ENCODE peak calls at places on chromosomes 11 and 22, in nine cellular contexts. V is brain pericyte, E is Kasumi-1, K is AG09309, P is brain microvascular endothelial cell, M is psoas muscle, W is fibroblast of mammary gland, I is fibroblast of lung, R is coronary artery. G is an unnamed sample.

GRCh38 chr22:50153056-50153755 is 17.3 kb upstream of the PANX2 start:
- DNase-seq in V (no peak), E (no peak), K (no peak), P (no peak), M (no peak), W (no peak), I (no peak), R (no peak), G (no peak)

GRCh38 chr22:43164636-43165035 is 13.3 kb downstream of the TSPO start:
- DNase-seq in V (no peak), E (peak), K (no peak), P (no peak), M (no peak), W (no peak), I (no peak), R (no peak), G (no peak)

GRCh38 chr22:31122532-31123291 is at the start of gene INPP5J:
- DNase-seq in V (no peak), E (no peak), K (no peak), P (peak), M (no peak), W (peak), I (peak), R (no peak), G (peak)

GRCh38 chr22:37999236-37999635 is 14.9 kb upstream of the SOX10 start:
- DNase-seq in V (no peak), E (no peak), K (no peak), P (no peak), M (no peak), W (no peak), I (no peak), R (no peak), G (no peak)

GRCh38 chr11:111521132-111521531 is 6.6 kb downstream of the HOATZ start:
- DNase-seq in V (no peak), E (no peak), K (no peak), P (no peak), M (no peak), W (no peak), I (no peak), R (no peak), G (no peak)

GRCh38 chr11:67160045-67160444 is 41.0 kb downstream of the KDM2A start:
- DNase-seq in V (no peak), E (no peak), K (no peak), P (no peak), M (no peak), W (no peak), I (no peak), R (no peak), G (no peak)

GRCh38 chr22:17368144-17368726 is 1.0 kb upstream of the CECR2 start:
- DNase-seq in V (no peak), E (no peak), K (no peak), P (no peak), M (no peak), W (no peak), I (no peak), R (no peak), G (no peak)

GRCh38 chr11:133337905-133338536 is 194.3 kb downstream of the OPCML start:
- DNase-seq in V (no peak), E (no peak), K (no peak), P (no peak), M (no peak), W (no peak), I (no peak), R (no peak), G (no peak)

GRCh38 chr22:41914611-41915034 is 251 bp downstream of the SHISA8 start:
- DNase-seq in V (no peak), E (no peak), K (no peak), P (no peak), M (no peak), W (no peak), I (no peak), R (no peak), G (no peak)

GRCh38 chr11:108609681-108610080 is 16.1 kb upstream of the EXPH5 start:
- DNase-seq in V (no peak), E (no peak), K (no peak), P (peak), M (no peak), W (peak), I (peak), R (no peak), G (no peak)

GRCh38 chr11:69603978-69604524 is 36.9 kb upstream of the CCND1 start:
- DNase-seq in V (no peak), E (no peak), K (no peak), P (no peak), M (no peak), W (no peak), I (no peak), R (no peak), G (no peak)

GRCh38 chr11:61362542-61362875 is 335 bp downstream of the TMEM138 start:
- DNase-seq in V (no peak), E (no peak), K (no peak), P (peak), M (no peak), W (peak), I (peak), R (peak), G (peak)

GRCh38 chr11:13368041-13368446 is 90.5 kb downstream of the BMAL1 start:
- DNase-seq in V (no peak), E (no peak), K (no peak), P (peak), M (no peak), W (no peak), I (no peak), R (no peak), G (no peak)

GRCh38 chr11:111411456-111411855 is 32.4 kb upstream of the POU2AF1 start:
- DNase-seq in V (no peak), E (no peak), K (no peak), P (no peak), M (no peak), W (no peak), I (no peak), R (no peak), G (no peak)

GRCh38 chr22:46676881-46677280 is 56.7 kb downstream of the GRAMD4 start:
- DNase-seq in V (no peak), E (no peak), K (no peak), P (no peak), M (peak), W (no peak), I (no peak), R (no peak), G (no peak)

GRCh38 chr11:640021-640706 is 3.1 kb downstream of the DRD4 start:
- DNase-seq in V (no peak), E (no peak), K (no peak), P (no peak), M (no peak), W (no peak), I (no peak), R (no peak), G (no peak)

GRCh38 chr22:25930710-25931353 is 188.8 kb downstream of the MYO18B start:
- DNase-seq in V (no peak), E (no peak), K (no peak), P (no peak), M (no peak), W (no peak), I (no peak), R (no peak), G (no peak)

G was measured in adrenal gland.